ENCODE peak calls at places on chromosomes 12 and 14, in eight cellular contexts. L is dorsolateral prefrontal cortex, S is astrocyte of the spinal cord, B is mucosa of descending colon, Q is brain microvascular endothelial cell, R is left ventricle myocardium inferior, N is HFFc6, Z is lower leg skin. K is an unnamed sample.

GRCh38 chr14:89466939-89467338 is 49.9 kb upstream of the FOXN3 start:
- DNase-seq in S (no peak), N (no peak), Q (no peak), L (no peak), B (no peak), Z (peak), R (peak), K (no peak)

GRCh38 chr12:774051-774614 is 21.8 kb downstream of the WNK1 start:
- DNase-seq in B (no peak), Z (no peak), Q (no peak), N (no peak), R (no peak), L (no peak), S (no peak), K (peak)

GRCh38 chr12:94705656-94706055 is 55.3 kb upstream of the TMCC3 start:
- DNase-seq in S (no peak), Z (no peak), Q (no peak), B (no peak), R (no peak), N (no peak), L (no peak), K (no peak)

GRCh38 chr12:40222247-40222646 is 2.5 kb upstream of the LRRK2 start:
- DNase-seq in S (peak), Q (no peak), R (no peak), B (no peak), L (no peak), N (no peak), Z (no peak), K (peak)

GRCh38 chr12:124391340-124392261 is 96.7 kb downstream of the RFLNA start:
- DNase-seq in B (peak), Z (no peak), S (peak), R (peak), Q (peak), N (no peak), L (no peak), K (peak)

GRCh38 chr14:79473676-79474075 is 737.6 kb downstream of the DIO2 start:
- DNase-seq in B (no peak), Z (no peak), L (no peak), N (no peak), Q (no peak), S (no peak), R (no peak), K (no peak)

GRCh38 chr12:21987786-21988185 is 46.6 kb upstream of the ABCC9 start:
- DNase-seq in Q (peak), R (no peak), N (no peak), Z (no peak), L (no peak), S (no peak), B (no peak), K (no peak)

GRCh38 chr12:1760566-1761382 is 59.6 kb upstream of the LRTM2 start:
- DNase-seq in Q (peak), R (no peak), L (no peak), N (peak), Z (no peak), B (no peak), S (peak), K (peak)

GRCh38 chr12:64610092-64610659 is at the start of gene RASSF3:
- DNase-seq in B (peak), L (peak), S (peak), Z (peak), N (peak), Q (peak), R (peak), K (peak)

GRCh38 chr12:6967548-6968100 is 2.8 kb downstream of the PHB2 start:
- DNase-seq in N (no peak), B (no peak), Z (no peak), Q (no peak), R (no peak), L (no peak), S (no peak), K (no peak)

GRCh38 chr12:47188576-47189441 is 109.0 kb upstream of the AMIGO2 start:
- DNase-seq in R (no peak), Q (peak), N (peak), B (no peak), Z (no peak), L (no peak), S (peak), K (peak)

GRCh38 chr12:30822385-30823139 is 67.8 kb upstream of the CAPRIN2 start:
- DNase-seq in Q (peak), S (peak), N (no peak), L (peak), B (peak), R (peak), Z (peak), K (peak)

GRCh38 chr12:120962487-120963054 is 15.8 kb upstream of the HNF1A start:
- DNase-seq in S (no peak), Q (no peak), Z (no peak), R (no peak), B (no peak), N (peak), L (no peak), K (no peak)

GRCh38 chr12:113359133-113359938 is 949 bp downstream of the PLBD2 start:
- DNase-seq in S (no peak), B (peak), N (peak), Q (no peak), L (peak), Z (peak), R (peak), K (no peak)

GRCh38 chr12:85188609-85189008 is 91.4 kb upstream of the ALX1 start:
- DNase-seq in R (no peak), Z (no peak), L (no peak), Q (no peak), B (no peak), N (no peak), S (no peak), K (no peak)

GRCh38 chr12:90233168-90234100 is 524.8 kb upstream of the ATP2B1 start:
- DNase-seq in L (no peak), B (no peak), S (no peak), Q (no peak), N (no peak), Z (no peak), R (no peak), K (no peak)

GRCh38 chr12:10747730-10748129 is 24.6 kb upstream of the YBX3 start:
- DNase-seq in Z (no peak), S (no peak), Q (no peak), L (no peak), N (no peak), R (no peak), B (no peak), K (no peak)

GRCh38 chr14:76117789-76118188 is 33.9 kb upstream of the GPATCH2L start:
- DNase-seq in N (no peak), S (no peak), Z (no peak), Q (no peak), L (no peak), R (no peak), B (no peak), K (no peak)

GRCh38 chr14:105501504-105502291 is 10.7 kb downstream of the TEDC1 start:
- DNase-seq in B (no peak), L (peak), R (no peak), N (no peak), Q (no peak), Z (no peak), S (no peak), K (no peak)

GRCh38 chr12:125678589-125678993 is 613.4 kb downstream of the AACS start:
- DNase-seq in Z (no peak), B (no peak), N (no peak), Q (no peak), R (no peak), S (no peak), L (no peak), K (no peak)

GRCh38 chr14:60300019-60300418 is 51.0 kb downstream of the PPM1A start:
- DNase-seq in S (no peak), R (no peak), Z (no peak), Q (no peak), L (no peak), N (no peak), B (no peak), K (no peak)

GRCh38 chr12:101607894-101608293 is 13.1 kb downstream of the MYBPC1 start:
- DNase-seq in S (no peak), Z (no peak), Q (no peak), L (no peak), R (no peak), B (no peak), N (no peak), K (no peak)

GRCh38 chr12:87596636-87597035 is 432.6 kb downstream of the C12orf50 start:
- DNase-seq in B (no peak), Q (no peak), Z (no peak), R (no peak), N (no peak), L (no peak), S (no peak), K (peak)

GRCh38 chr12:120820885-120821510 is 83.2 kb downstream of the SPPL3 start:
- DNase-seq in L (no peak), N (no peak), Q (no peak), B (peak), Z (no peak), R (no peak), S (no peak), K (no peak)

DNA sequence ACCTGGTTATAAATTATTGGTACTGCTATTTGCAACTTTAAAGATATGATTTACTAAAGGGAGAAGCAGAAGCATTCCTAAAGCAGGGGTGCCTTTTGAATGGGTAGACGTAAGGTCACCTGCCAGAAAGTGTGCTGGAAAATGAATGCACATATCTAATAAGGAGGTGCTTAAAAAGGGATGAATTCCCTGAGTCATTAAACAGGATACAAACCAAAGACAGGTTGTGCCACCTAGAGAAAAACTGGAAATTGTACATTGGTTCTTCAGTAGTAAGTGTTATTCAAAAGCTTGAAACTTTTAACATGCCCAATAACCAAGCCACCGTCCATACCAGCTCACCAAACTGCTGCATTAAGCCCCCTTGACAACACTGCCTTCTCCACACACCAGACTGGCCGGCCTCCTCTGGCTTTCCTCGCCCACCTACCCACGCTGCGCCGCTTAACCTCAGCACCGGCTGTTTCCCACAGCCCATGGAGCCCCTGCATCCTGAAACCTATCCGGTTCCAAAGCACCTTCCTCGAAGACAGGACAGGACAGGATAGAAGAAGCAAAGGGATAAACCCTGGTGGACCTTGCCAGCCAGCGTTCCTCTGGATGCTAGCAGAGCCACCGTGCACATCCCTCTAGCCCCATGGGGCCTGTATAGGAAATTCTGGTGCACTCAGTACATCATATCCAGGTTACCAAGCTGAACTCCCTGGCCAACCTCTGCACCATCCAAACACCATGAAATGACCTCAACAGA is 201.5 kb upstream of the CAND1 start:
- DNase-seq in L (no peak), B (peak), R (no peak), S (no peak), Z (no peak), N (no peak), Q (no peak), K (no peak)
- TF ChIP-seq CTCF in L (no peak), B (no peak), R (no peak), S (no peak), Z (no peak), N (no peak), Q (no peak), K (peak)

DNA sequence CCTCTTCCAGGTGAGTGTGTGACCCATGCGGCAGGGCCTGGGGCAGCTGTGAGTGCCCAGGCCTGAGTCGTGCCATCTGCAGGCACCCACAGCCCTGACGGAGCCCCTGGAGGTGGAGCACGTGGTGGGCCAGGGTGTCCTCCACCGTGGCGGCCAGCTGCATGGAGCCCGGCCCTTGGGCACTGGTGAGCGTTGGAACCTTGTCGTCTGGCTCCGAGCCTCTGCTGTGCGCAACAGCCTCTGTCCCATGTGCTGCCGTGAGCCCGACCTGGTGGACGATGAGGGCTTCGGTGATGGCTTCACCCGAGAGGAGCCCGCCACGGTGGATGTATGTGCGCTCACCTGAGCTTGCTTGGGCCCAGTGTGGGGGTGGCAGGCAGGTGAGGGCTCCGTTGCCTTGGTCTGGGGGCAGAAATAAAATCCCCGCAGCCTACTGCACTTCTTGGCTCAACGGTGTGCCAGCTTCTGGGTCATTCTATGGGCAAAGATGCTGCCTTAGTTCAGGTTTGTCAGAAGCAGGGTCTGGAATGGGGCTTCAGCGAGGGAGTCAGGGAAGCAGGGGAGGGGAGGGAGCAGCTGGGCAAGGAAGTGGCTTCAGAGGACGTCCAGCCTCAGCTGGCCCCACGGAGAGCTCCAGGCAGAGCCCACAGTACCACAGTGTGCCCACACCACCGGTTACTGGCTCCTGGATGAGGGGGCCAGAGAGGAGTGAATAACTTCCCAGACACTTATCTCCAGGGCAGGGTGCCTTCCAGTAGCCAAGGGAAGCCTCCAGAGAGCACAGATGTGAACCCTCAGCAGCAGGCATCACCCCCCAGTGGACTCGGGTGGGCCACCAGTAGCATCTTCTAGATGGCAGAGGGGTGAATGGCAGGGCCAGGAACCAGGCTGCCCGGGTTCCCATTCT is 1.2 kb upstream of the ARL6IP4 start:
- DNase-seq in Z (no peak), B (peak), L (no peak), S (no peak), R (no peak), N (no peak), Q (no peak), K (no peak)
- TF ChIP-seq CTCF in Z (no peak), B (no peak), L (no peak), S (no peak), R (no peak), N (no peak), Q (no peak), K (no peak)

GRCh38 chr12:93536111-93536765 is 36.2 kb upstream of the SOCS2 start:
- DNase-seq in Q (no peak), Z (no peak), R (no peak), S (no peak), N (no peak), L (no peak), B (no peak), K (no peak)

GRCh38 chr12:93540506-93540905 is 32.0 kb upstream of the SOCS2 start:
- DNase-seq in R (no peak), S (no peak), N (no peak), B (no peak), L (no peak), Q (no peak), Z (no peak), K (no peak)

GRCh38 chr12:93539821-93540220 is 32.7 kb upstream of the SOCS2 start:
- DNase-seq in S (no peak), R (no peak), B (no peak), Z (no peak), Q (no peak), L (no peak), N (no peak), K (no peak)

GRCh38 chr12:93536766-93537515 is 35.5 kb upstream of the SOCS2 start:
- DNase-seq in S (no peak), N (peak), Q (peak), R (no peak), Z (no peak), L (no peak), B (no peak), K (no peak)

DNA sequence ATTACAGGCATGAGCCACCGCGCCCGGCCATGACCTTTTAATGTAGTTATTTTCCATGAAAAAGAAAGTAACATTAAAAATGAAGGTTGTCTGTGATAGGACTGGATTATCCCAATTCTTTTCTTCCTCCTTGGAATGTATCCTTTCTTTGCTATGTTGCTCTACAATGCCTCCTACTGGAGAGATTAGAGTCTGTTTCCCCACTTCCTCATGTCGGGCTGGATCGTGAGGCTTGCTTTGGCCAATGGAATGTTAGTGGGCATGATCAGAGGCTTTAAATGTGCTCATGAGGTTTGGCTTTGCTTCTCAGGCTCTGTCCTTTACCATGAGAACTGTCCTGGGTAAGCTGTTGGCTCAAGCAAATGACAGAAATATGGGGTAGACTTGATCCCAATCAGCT is 34.7 kb upstream of the SOCS2 start:
- DNase-seq in R (no peak), Q (no peak), S (no peak), L (no peak), N (no peak), B (no peak), Z (no peak), K (no peak)
- TF ChIP-seq CTCF in R (no peak), Q (peak), S (no peak), L (no peak), N (peak), B (no peak), Z (no peak), K (peak)

DNA sequence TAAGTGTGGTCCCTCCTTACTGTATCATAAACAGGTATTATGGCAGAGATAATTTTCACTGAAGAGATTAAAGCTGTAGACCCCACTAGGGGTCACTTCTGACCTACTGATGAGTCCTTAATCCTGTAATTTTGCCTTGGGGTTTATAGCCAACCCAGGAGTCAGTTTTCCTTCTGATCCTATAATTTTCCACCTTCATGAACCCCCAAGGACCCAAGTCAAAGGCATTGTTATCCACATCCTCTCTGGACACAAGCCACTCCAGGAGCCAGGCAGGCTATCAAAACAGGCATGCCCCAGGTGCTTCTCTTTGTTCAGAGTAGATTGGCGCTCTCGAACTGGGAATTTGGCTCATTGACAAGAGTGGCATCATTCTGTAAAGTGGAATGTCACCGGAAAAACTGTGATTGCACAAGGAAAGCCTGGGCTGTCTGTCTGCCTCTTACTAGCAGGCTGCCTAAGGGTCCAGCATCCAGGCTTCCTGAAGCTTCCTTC is 1523.3 kb upstream of the FLRT2 start:
- DNase-seq in N (no peak), R (no peak), Z (no peak), Q (no peak), L (no peak), B (no peak), S (no peak), K (peak)
- TF ChIP-seq CTCF in N (no peak), R (peak), Z (no peak), Q (no peak), L (no peak), B (no peak), S (no peak), K (peak)

GRCh38 chr14:88130057-88130432 is 125.1 kb downstream of the GPR65 start:
- DNase-seq in N (no peak), Z (no peak), S (no peak), Q (no peak), L (no peak), B (no peak), R (no peak), K (no peak)

GRCh38 chr14:88128811-88129210 is 123.9 kb downstream of the GPR65 start:
- DNase-seq in Q (no peak), L (no peak), N (no peak), B (no peak), S (no peak), Z (no peak), R (no peak), K (no peak)

GRCh38 chr14:88129306-88130056 is 124.5 kb downstream of the GPR65 start:
- DNase-seq in B (no peak), R (no peak), S (peak), N (peak), L (no peak), Z (peak), Q (peak), K (peak)
- TF ChIP-seq CTCF in B (no peak), R (peak), S (no peak), N (no peak), L (peak), Z (no peak), Q (no peak), K (no peak)

GRCh38 chr14:99440278-99440677 is 40.4 kb downstream of the SETD3 start:
- DNase-seq in L (no peak), S (no peak), Q (no peak), B (no peak), R (no peak), Z (no peak), N (no peak), K (no peak)
- TF ChIP-seq CTCF in L (no peak), S (no peak), Q (no peak), B (no peak), R (no peak), Z (no peak), N (no peak), K (no peak)